ENCODE peak calls at places on chromosomes 4 and X, in six cellular contexts. One of them, this sample, is unnamed.

GRCh38 chr4:67054901-67055300 is 490.4 kb downstream of the CENPC start:
- DNase-seq in hippocampal formation: no peak
- DNase-seq in iPS-NIHi11: no peak
- DNase-seq in K562: no peak
- DNase-seq in bronchial epithelial cell: no peak
- DNase-seq in left ventricle myocardium inferior: no peak
- DNase-seq in this sample: no peak

GRCh38 chr4:8198906-8199593 is at the start of gene SH3TC1:
- DNase-seq in hippocampal formation: peak; percentile 47
- DNase-seq in bronchial epithelial cell: peak; percentile 85
- DNase-seq in iPS-NIHi11: peak; percentile 91
- DNase-seq in left ventricle myocardium inferior: peak; percentile 89
- DNase-seq in K562: peak; percentile 70
- DNase-seq in this sample: peak; percentile 97

GRCh38 chr4:4859010-4859798 is at the start of gene MSX1:
- DNase-seq in iPS-NIHi11: peak; percentile 94
- DNase-seq in left ventricle myocardium inferior: peak; percentile 87
- DNase-seq in K562: peak; percentile 97
- DNase-seq in hippocampal formation: peak; percentile 63
- DNase-seq in bronchial epithelial cell: peak; percentile 10
- DNase-seq in this sample: peak; percentile 91

GRCh38 chr4:117135634-117136354 is 50.4 kb upstream of the TRAM1L1 start:
- DNase-seq in hippocampal formation: no peak
- DNase-seq in bronchial epithelial cell: no peak
- DNase-seq in K562: no peak
- DNase-seq in left ventricle myocardium inferior: no peak
- DNase-seq in iPS-NIHi11: peak; percentile 11
- DNase-seq in this sample: no peak

GRCh38 chr4:122117743-122118142 is 34.4 kb upstream of the BLTP1 start:
- DNase-seq in K562: peak; percentile 19
- DNase-seq in hippocampal formation: no peak
- DNase-seq in left ventricle myocardium inferior: no peak
- DNase-seq in bronchial epithelial cell: peak; percentile 39
- DNase-seq in iPS-NIHi11: no peak
- DNase-seq in this sample: no peak

GRCh38 chr4:151901631-151902030 is 140.8 kb upstream of the GATB start:
- DNase-seq in iPS-NIHi11: no peak
- DNase-seq in left ventricle myocardium inferior: no peak
- DNase-seq in bronchial epithelial cell: no peak
- DNase-seq in K562: no peak
- DNase-seq in hippocampal formation: no peak
- DNase-seq in this sample: no peak

GRCh38 chr4:35102111-35102510 is 1142.2 kb downstream of the ARAP2 start:
- DNase-seq in iPS-NIHi11: no peak
- DNase-seq in bronchial epithelial cell: no peak
- DNase-seq in left ventricle myocardium inferior: no peak
- DNase-seq in K562: no peak
- DNase-seq in hippocampal formation: no peak
- DNase-seq in this sample: no peak

GRCh38 chrX:124217289-124218251 is 114.9 kb upstream of the TEX13D start:
- DNase-seq in hippocampal formation: peak; percentile 11
- DNase-seq in bronchial epithelial cell: peak; percentile 53
- DNase-seq in iPS-NIHi11: peak; percentile 17
- DNase-seq in K562: no peak
- DNase-seq in left ventricle myocardium inferior: no peak
- DNase-seq in this sample: no peak

GRCh38 chr4:53465291-53465690 is 87.8 kb downstream of the FIP1L1 start:
- DNase-seq in left ventricle myocardium inferior: no peak
- DNase-seq in hippocampal formation: no peak
- DNase-seq in iPS-NIHi11: no peak
- DNase-seq in bronchial epithelial cell: no peak
- DNase-seq in K562: no peak
- DNase-seq in this sample: no peak

GRCh38 chr4:173242466-173243250 is 74.0 kb downstream of the GALNT7 start:
- DNase-seq in iPS-NIHi11: no peak
- DNase-seq in hippocampal formation: peak; percentile 9
- DNase-seq in K562: no peak
- DNase-seq in left ventricle myocardium inferior: no peak
- DNase-seq in bronchial epithelial cell: peak; percentile 39
- DNase-seq in this sample: no peak

GRCh38 chr4:24690436-24690835 is 104.9 kb upstream of the SOD3 start:
- DNase-seq in iPS-NIHi11: no peak
- DNase-seq in left ventricle myocardium inferior: no peak
- DNase-seq in hippocampal formation: no peak
- DNase-seq in bronchial epithelial cell: peak; percentile 30
- DNase-seq in K562: no peak
- DNase-seq in this sample: no peak

GRCh38 chr4:7330031-7330596 is 104.6 kb downstream of the PSAPL1 start:
- DNase-seq in bronchial epithelial cell: no peak
- DNase-seq in K562: no peak
- DNase-seq in hippocampal formation: no peak
- DNase-seq in iPS-NIHi11: no peak
- DNase-seq in left ventricle myocardium inferior: peak; percentile 1
- DNase-seq in this sample: no peak

GRCh38 chr4:80615099-80615498 is 279.6 kb downstream of the CFAP299 start:
- DNase-seq in bronchial epithelial cell: no peak
- DNase-seq in K562: no peak
- DNase-seq in hippocampal formation: no peak
- DNase-seq in iPS-NIHi11: no peak
- DNase-seq in left ventricle myocardium inferior: no peak
- DNase-seq in this sample: no peak

GRCh38 chr4:30716671-30717207 is 3.4 kb upstream of the PCDH7 start:
- DNase-seq in hippocampal formation: no peak
- DNase-seq in K562: no peak
- DNase-seq in left ventricle myocardium inferior: no peak
- DNase-seq in bronchial epithelial cell: no peak
- DNase-seq in iPS-NIHi11: no peak
- DNase-seq in this sample: no peak

GRCh38 chr4:182188622-182189021 is 54.6 kb upstream of the TENM3 start:
- DNase-seq in hippocampal formation: no peak
- DNase-seq in K562: no peak
- DNase-seq in iPS-NIHi11: no peak
- DNase-seq in bronchial epithelial cell: no peak
- DNase-seq in left ventricle myocardium inferior: no peak
- DNase-seq in this sample: no peak

GRCh38 chr4:25506032-25506571 is 129.0 kb downstream of the ANAPC4 start:
- DNase-seq in iPS-NIHi11: no peak
- DNase-seq in bronchial epithelial cell: no peak
- DNase-seq in K562: no peak
- DNase-seq in hippocampal formation: no peak
- DNase-seq in left ventricle myocardium inferior: no peak
- DNase-seq in this sample: no peak

GRCh38 chr4:7890635-7891393 is 48.8 kb downstream of the AFAP1 start:
- DNase-seq in left ventricle myocardium inferior: no peak
- DNase-seq in K562: no peak
- DNase-seq in hippocampal formation: no peak
- DNase-seq in iPS-NIHi11: peak; percentile 34
- DNase-seq in bronchial epithelial cell: peak; percentile 88
- DNase-seq in this sample: no peak

GRCh38 chrX:124467202-124467601 is 120.8 kb downstream of the SH2D1A start:
- DNase-seq in iPS-NIHi11: no peak
- DNase-seq in left ventricle myocardium inferior: no peak
- DNase-seq in K562: no peak
- DNase-seq in hippocampal formation: no peak
- DNase-seq in bronchial epithelial cell: no peak
- DNase-seq in this sample: no peak

GRCh38 chr4:53905935-53906377 is 158.4 kb downstream of the CHIC2 start:
- DNase-seq in K562: no peak
- DNase-seq in hippocampal formation: peak; percentile 14
- DNase-seq in left ventricle myocardium inferior: peak; percentile 33
- DNase-seq in iPS-NIHi11: peak; percentile 61
- DNase-seq in bronchial epithelial cell: peak; percentile 62
- DNase-seq in this sample: peak; percentile 41

GRCh38 chrX:262391-262909 is 18.7 kb upstream of the PLCXD1 start:
- DNase-seq in hippocampal formation: no peak
- DNase-seq in left ventricle myocardium inferior: no peak
- DNase-seq in iPS-NIHi11: no peak
- DNase-seq in bronchial epithelial cell: no peak
- DNase-seq in K562: no peak
- DNase-seq in this sample: no peak

GRCh38 chr4:180240670-180241069 is 2002.5 kb upstream of the TENM3 start:
- DNase-seq in left ventricle myocardium inferior: no peak
- DNase-seq in iPS-NIHi11: no peak
- DNase-seq in hippocampal formation: no peak
- DNase-seq in bronchial epithelial cell: no peak
- DNase-seq in K562: no peak
- DNase-seq in this sample: no peak

GRCh38 chr4:38385286-38386010 is 278.6 kb upstream of the KLF3 start:
- DNase-seq in K562: peak; percentile 60
- DNase-seq in bronchial epithelial cell: peak; percentile 59
- DNase-seq in iPS-NIHi11: peak; percentile 37
- DNase-seq in left ventricle myocardium inferior: no peak
- DNase-seq in hippocampal formation: no peak
- DNase-seq in this sample: no peak

GRCh38 chr4:107631568-107631967 is 88.5 kb downstream of the PAPSS1 start:
- DNase-seq in bronchial epithelial cell: no peak
- DNase-seq in iPS-NIHi11: no peak
- DNase-seq in K562: no peak
- DNase-seq in hippocampal formation: no peak
- DNase-seq in left ventricle myocardium inferior: no peak
- DNase-seq in this sample: no peak

GRCh38 chr4:1416051-1416947 is 10.1 kb upstream of the NKX1-1 start:
- DNase-seq in K562: no peak
- DNase-seq in bronchial epithelial cell: no peak
- DNase-seq in hippocampal formation: no peak
- DNase-seq in left ventricle myocardium inferior: no peak
- DNase-seq in iPS-NIHi11: peak; percentile 5
- DNase-seq in this sample: peak; percentile 41

GRCh38 chr4:109722357-109722756 is 7.5 kb downstream of the PLA2G12A start:
- DNase-seq in left ventricle myocardium inferior: no peak
- DNase-seq in hippocampal formation: no peak
- DNase-seq in iPS-NIHi11: no peak
- DNase-seq in K562: no peak
- DNase-seq in bronchial epithelial cell: no peak
- DNase-seq in this sample: no peak

GRCh38 chrX:29580560-29580959 is 634.8 kb upstream of the MAGEB2 start:
- DNase-seq in K562: no peak
- DNase-seq in left ventricle myocardium inferior: no peak
- DNase-seq in hippocampal formation: no peak
- DNase-seq in bronchial epithelial cell: no peak
- DNase-seq in iPS-NIHi11: no peak
- DNase-seq in this sample: no peak

GRCh38 chrX:20378291-20378920 is 111.7 kb upstream of the RPS6KA3 start:
- DNase-seq in bronchial epithelial cell: peak; percentile 92
- DNase-seq in K562: no peak
- DNase-seq in left ventricle myocardium inferior: no peak
- DNase-seq in hippocampal formation: no peak
- DNase-seq in iPS-NIHi11: no peak
- DNase-seq in this sample: no peak

GRCh38 chrX:1164322-1165288 is 47.8 kb downstream of the CRLF2 start:
- DNase-seq in iPS-NIHi11: peak; percentile 34
- DNase-seq in K562: peak; percentile 15
- DNase-seq in left ventricle myocardium inferior: no peak
- DNase-seq in bronchial epithelial cell: no peak
- DNase-seq in hippocampal formation: no peak
- DNase-seq in this sample: peak; percentile 16

GRCh38 chr4:6470502-6471302 is 1.7 kb downstream of the PPP2R2C start:
- DNase-seq in K562: peak; percentile 75
- DNase-seq in bronchial epithelial cell: peak; percentile 12
- DNase-seq in hippocampal formation: peak; percentile 45
- DNase-seq in left ventricle myocardium inferior: peak; percentile 70
- DNase-seq in iPS-NIHi11: peak; percentile 71
- DNase-seq in this sample: peak; percentile 85

GRCh38 chrX:64976673-64977040 is 407 bp upstream of the ZC4H2 start:
- DNase-seq in bronchial epithelial cell: no peak
- DNase-seq in K562: no peak
- DNase-seq in left ventricle myocardium inferior: no peak
- DNase-seq in hippocampal formation: no peak
- DNase-seq in iPS-NIHi11: peak; percentile 4
- DNase-seq in this sample: no peak

GRCh38 chr4:680931-681645 is 6.7 kb downstream of the MYL5 start:
- DNase-seq in iPS-NIHi11: peak; percentile 74
- DNase-seq in K562: peak; percentile 87
- DNase-seq in left ventricle myocardium inferior: peak; percentile 78
- DNase-seq in bronchial epithelial cell: no peak
- DNase-seq in hippocampal formation: no peak
- DNase-seq in this sample: peak; percentile 94

This sample was measured in SK-N-SH.